ENCODE peak calls at places on chromosomes 5 and 9, in six cellular contexts. C is MCF 10A, Z is astrocyte of the cerebellum, M is colonic mucosa, K is Calu3, X is upper lobe of right lung. U is an unnamed sample.
A peak's percentile ranks its signal among the peaks of the same experiment; 100 is the strongest.

GRCh38 chr5:159050408-159051091 is 49.2 kb downstream of the EBF1 start:
- DNase-seq in M (no peak), X (no peak), C (peak; percentile 41), K (no peak), Z (peak; percentile 52), U (peak; percentile 82)

GRCh38 chr5:170366276-170366675 is 22.9 kb downstream of the KCNMB1 start:
- DNase-seq in Z (no peak), K (no peak), X (no peak), M (no peak), C (no peak), U (no peak)

GRCh38 chr5:128349044-128349629 is 188.9 kb downstream of the FBN2 start:
- DNase-seq in M (peak; percentile 85), K (peak; percentile 64), C (peak; percentile 98), X (no peak), Z (no peak), U (peak; percentile 22)

GRCh38 chr9:133065070-133065388 is 3.2 kb downstream of the CEL start:
- DNase-seq in C (no peak), K (no peak), M (no peak), Z (no peak), X (no peak), U (no peak)

GRCh38 chr9:110116543-110116885 is 91.4 kb downstream of the C9orf152 start:
- DNase-seq in X (no peak), Z (no peak), C (peak; percentile 98), M (no peak), K (no peak), U (no peak)

GRCh38 chr9:130186839-130187522 is 14.8 kb downstream of the NCS1 start:
- DNase-seq in C (peak; percentile 75), Z (no peak), X (no peak), K (peak; percentile 73), M (peak; percentile 87), U (no peak)

GRCh38 chr5:157159209-157159751 is 6.8 kb downstream of the GARIN3 start:
- DNase-seq in X (no peak), K (no peak), C (no peak), M (no peak), Z (no peak), U (peak; percentile 57)

GRCh38 chr9:109012876-109013677 is at the start of gene CTNNAL1:
- DNase-seq in K (peak; percentile 92), Z (peak; percentile 55), C (peak; percentile 82), M (peak; percentile 97), X (peak; percentile 97), U (peak; percentile 93)

GRCh38 chr5:110853267-110853666 is 114.5 kb downstream of the SLC25A46 start:
- DNase-seq in X (no peak), K (no peak), Z (peak; percentile 13), M (no peak), C (peak; percentile 27), U (no peak)

GRCh38 chr5:160360310-160360709 is 10.1 kb downstream of the C1QTNF2 start:
- DNase-seq in M (no peak), C (no peak), X (no peak), K (no peak), Z (no peak), U (no peak)

GRCh38 chr9:120286530-120286929 is 293.4 kb downstream of the CDK5RAP2 start:
- DNase-seq in C (no peak), K (no peak), M (no peak), Z (no peak), X (no peak), U (no peak)

GRCh38 chr5:97162045-97162444 is 19.6 kb upstream of the LIX1 start:
- DNase-seq in C (peak; percentile 80), M (peak; percentile 80), Z (peak; percentile 81), K (peak; percentile 74), X (no peak), U (no peak)

GRCh38 chr5:78268361-78268760 is 26.1 kb downstream of the AP3B1 start:
- DNase-seq in X (no peak), K (no peak), Z (no peak), M (no peak), C (no peak), U (no peak)

GRCh38 chr9:77847626-77848025 is 184.0 kb downstream of the GNAQ start:
- DNase-seq in X (no peak), C (no peak), M (no peak), K (no peak), Z (no peak), U (no peak)

GRCh38 chr5:55578771-55579170 is 44.0 kb upstream of the PLPP1 start:
- DNase-seq in X (no peak), C (no peak), K (no peak), M (no peak), Z (no peak), U (no peak)

GRCh38 chr5:14190194-14191164 is 47.3 kb downstream of the TRIO start:
- DNase-seq in C (peak; percentile 87), X (no peak), M (no peak), Z (peak; percentile 90), K (peak; percentile 49), U (no peak)

GRCh38 chr9:20570086-20570485 is 52.2 kb downstream of the MLLT3 start:
- DNase-seq in K (no peak), X (no peak), Z (no peak), M (no peak), C (no peak), U (no peak)

GRCh38 chr9:107478805-107479204 is 10.8 kb downstream of the KLF4 start:
- DNase-seq in M (no peak), Z (no peak), K (no peak), C (no peak), X (no peak), U (peak; percentile 21)

GRCh38 chr9:76297721-76298239 is 96.4 kb downstream of the RFK start:
- DNase-seq in Z (no peak), C (no peak), K (no peak), M (no peak), X (no peak), U (peak; percentile 62)

GRCh38 chr5:14395411-14395810 is 186.2 kb upstream of the OTULINL start:
- DNase-seq in Z (no peak), K (no peak), M (no peak), X (no peak), C (no peak), U (no peak)

GRCh38 chr9:131722260-131722659 is 17.6 kb downstream of the RAPGEF1 start:
- DNase-seq in Z (no peak), M (no peak), K (no peak), C (no peak), X (no peak), U (no peak)

GRCh38 chr9:90900130-90900529 is 98.5 kb downstream of the SYK start:
- DNase-seq in Z (no peak), M (no peak), K (no peak), X (no peak), C (no peak), U (no peak)
- TF ChIP-seq CTCF in Z (no peak), M (no peak), K (no peak), X (no peak), C (no peak), U (no peak)

DNA sequence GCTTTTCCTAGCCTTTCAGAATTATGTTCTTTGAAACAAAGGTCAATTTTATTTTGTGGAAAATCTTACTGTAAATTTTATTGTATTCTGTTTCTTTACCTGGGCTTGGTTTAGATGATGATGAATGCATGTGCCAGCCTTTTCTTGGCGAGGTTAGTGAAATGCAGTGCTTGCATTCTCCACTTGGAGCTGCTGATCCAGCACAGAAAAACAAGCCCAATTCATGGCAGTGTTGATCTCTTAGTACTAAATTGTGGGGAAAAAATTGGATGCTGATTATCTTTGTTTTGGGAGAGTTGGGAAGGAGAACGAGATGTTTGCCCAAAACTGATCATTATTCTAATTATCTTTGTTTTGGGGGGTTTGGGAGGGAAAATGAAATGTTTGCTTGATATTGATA is 3.7 kb downstream of the HABP4 start:
- DNase-seq in C (peak; percentile 55), Z (peak; percentile 53), K (no peak), M (no peak), X (no peak), U (no peak)
- TF ChIP-seq CTCF in C (peak; percentile 44), Z (peak; percentile 91), K (no peak), M (no peak), X (peak; percentile 46), U (no peak)

GRCh38 chr5:103037673-103038455 is 82.1 kb downstream of the GIN1 start:
- DNase-seq in Z (no peak), M (no peak), C (no peak), X (no peak), K (no peak), U (no peak)
- TF ChIP-seq CTCF in Z (no peak), M (no peak), C (no peak), X (no peak), K (no peak), U (no peak)

GRCh38 chr9:99128133-99128406 is 23.2 kb downstream of the TGFBR1 start:
- DNase-seq in Z (no peak), X (no peak), K (no peak), M (no peak), C (no peak), U (no peak)
- TF ChIP-seq CTCF in Z (no peak), X (no peak), K (no peak), M (no peak), C (no peak), U (no peak)

U was measured in lower leg skin.